ENCODE peak calls at places on chromosomes 4 and X, in eight cellular contexts. Y is breast epithelium, G is suprapubic skin, H is colonic mucosa, K is A549, Q is ovary, P is keratinocyte, V is mesenchymal stem cell. D is an unnamed sample. For H3K4me1, the result is how much of the 10 kb centered on the place peaks cover.

GRCh38 chrX:1629244-1629643 is 14.4 kb downstream of the ASMT start:
- DNase-seq in Y (no peak), G (no peak), H (no peak), K (no peak), Q (no peak), P (no peak), V (no peak), D (no peak)

GRCh38 chr4:8260656-8261111 is 8.9 kb upstream of the HTRA3 start:
- DNase-seq in Y (no peak), G (no peak), H (no peak), K (no peak), Q (peak), P (no peak), V (peak), D (peak)

GRCh38 chr4:170687751-170688150 is 598.0 kb upstream of the AADAT start:
- DNase-seq in Y (no peak), G (no peak), H (no peak), K (no peak), Q (no peak), P (no peak), V (no peak), D (no peak)

GRCh38 chrX:47361538-47362511 is 8.6 kb upstream of the ZNF157 start:
- DNase-seq in Y (no peak), G (no peak), H (peak), K (peak), Q (peak), P (no peak), V (peak), D (peak)

GRCh38 chrX:109622270-109622669 is 2.7 kb downstream of the KCNE5 start:
- DNase-seq in Y (no peak), G (no peak), H (no peak), K (no peak), Q (no peak), P (no peak), V (no peak), D (no peak)

GRCh38 chr4:2799444-2799911 is 6.6 kb downstream of the SH3BP2 start:
- DNase-seq in Y (no peak), G (peak), H (peak), K (no peak), Q (peak), P (no peak), V (no peak), D (no peak)

GRCh38 chr4:123593655-123594054 is 197.1 kb downstream of the SPRY1 start:
- DNase-seq in Y (no peak), G (no peak), H (no peak), K (no peak), Q (no peak), P (no peak), V (no peak), D (no peak)

GRCh38 chr4:41092128-41092527 is 122.2 kb downstream of the APBB2 start:
- DNase-seq in Y (no peak), G (no peak), H (no peak), K (no peak), Q (no peak), P (no peak), V (no peak), D (no peak)

GRCh38 chr4:21507439-21507838 is 441.1 kb downstream of the KCNIP4 start:
- DNase-seq in Y (no peak), G (no peak), H (no peak), K (no peak), Q (no peak), P (no peak), V (peak), D (no peak)

GRCh38 chr4:1031956-1032795 is 20.8 kb downstream of the FGFRL1 start:
- DNase-seq in Y (no peak), G (no peak), H (no peak), K (peak), Q (peak), P (no peak), V (no peak), D (no peak)

GRCh38 chr4:168920438-168921081 is 89.5 kb downstream of the CBR4 start:
- DNase-seq in Y (no peak), G (no peak), H (no peak), K (no peak), Q (no peak), P (no peak), V (no peak), D (no peak)

GRCh38 chr4:40316333-40316781 is 18.8 kb upstream of the CHRNA9 start:
- DNase-seq in Y (no peak), G (no peak), H (no peak), K (no peak), Q (no peak), P (peak), V (peak), D (no peak)

GRCh38 chr4:101014417-101014816 is 332.9 kb downstream of the PPP3CA start:
- DNase-seq in Y (no peak), G (no peak), H (no peak), K (no peak), Q (no peak), P (no peak), V (no peak), D (no peak)

GRCh38 chrX:120419465-120419864 is 49.6 kb downstream of the LAMP2 start:
- DNase-seq in Y (no peak), G (no peak), H (no peak), K (no peak), Q (no peak), P (no peak), V (no peak), D (no peak)

GRCh38 chr4:183601381-183601780 is 57.6 kb downstream of the RWDD4 start:
- DNase-seq in Y (no peak), G (no peak), H (no peak), K (no peak), Q (no peak), P (no peak), V (no peak), D (no peak)

GRCh38 chr4:24736066-24736465 is 59.3 kb upstream of the SOD3 start:
- DNase-seq in Y (no peak), G (no peak), H (peak), K (no peak), Q (no peak), P (no peak), V (peak), D (no peak)

GRCh38 chrX:49919617-49920016 is 2.8 kb upstream of the CLCN5 start:
- DNase-seq in Y (no peak), G (no peak), H (peak), K (peak), Q (peak), P (no peak), V (peak), D (peak)

GRCh38 chr4:7365472-7366179 is 69.1 kb downstream of the PSAPL1 start:
- DNase-seq in Y (no peak), G (no peak), H (no peak), K (no peak), Q (no peak), P (no peak), V (no peak), D (no peak)

GRCh38 chr4:7987148-7987989 is 47.7 kb upstream of the AFAP1 start:
- DNase-seq in Y (peak), G (no peak), H (peak), K (peak), Q (peak), P (no peak), V (peak), D (peak)

GRCh38 chrX:120638619-120639018 is 8.8 kb upstream of the C1GALT1C1 start:
- DNase-seq in Y (no peak), G (no peak), H (no peak), K (no peak), Q (no peak), P (no peak), V (no peak), D (no peak)

GRCh38 chr4:23779839-23780238 is 110.0 kb downstream of the PPARGC1A start:
- DNase-seq in Y (no peak), G (no peak), H (no peak), K (no peak), Q (no peak), P (no peak), V (no peak), D (no peak)

GRCh38 chr4:89788243-89789072 is 48.5 kb downstream of the SNCA start:
- DNase-seq in Y (no peak), G (no peak), H (no peak), K (no peak), Q (peak), P (no peak), V (peak), D (peak)

GRCh38 chr4:1772869-1773538 is 20.1 kb upstream of the FGFR3 start:
- DNase-seq in Y (no peak), G (no peak), H (no peak), K (no peak), Q (no peak), P (no peak), V (no peak), D (no peak)

GRCh38 chr4:129335263-129335662 is 239.3 kb downstream of the C4orf33 start:
- DNase-seq in Y (no peak), G (no peak), H (no peak), K (no peak), Q (no peak), P (no peak), V (no peak), D (no peak)

GRCh38 chr4:171813195-171813955 is at the start of gene GALNTL6:
- DNase-seq in Y (no peak), G (no peak), H (no peak), K (no peak), Q (no peak), P (no peak), V (peak), D (peak)

GRCh38 chr4:98601719-98602118 is 56.7 kb downstream of the TSPAN5 start:
- DNase-seq in Y (no peak), G (no peak), H (no peak), K (no peak), Q (no peak), P (no peak), V (no peak), D (no peak)

GRCh38 chr4:134787315-134787714 is 585.7 kb upstream of the PABPC4L start:
- DNase-seq in Y (no peak), G (no peak), H (no peak), K (no peak), Q (no peak), P (no peak), V (no peak), D (no peak)

GRCh38 chr4:133969202-133969873 is 232.3 kb downstream of the PABPC4L start:
- DNase-seq in Y (no peak), G (no peak), H (no peak), K (no peak), Q (no peak), P (no peak), V (peak), D (peak)

GRCh38 chr4:105765690-105766407 is 57.3 kb downstream of the GSTCD start:
- DNase-seq in Y (no peak), G (no peak), H (no peak), K (peak), Q (no peak), P (peak), V (peak), D (no peak)

GRCh38 chr4:145234086-145234694 is 53.8 kb upstream of the OTUD4 start:
- DNase-seq in Y (no peak), G (no peak), H (peak), K (peak), Q (no peak), P (peak), V (peak), D (peak)

GRCh38 chrX:138748480-138748879 is 37.0 kb upstream of the FGF13 start:
- DNase-seq in Y (no peak), G (no peak), H (no peak), K (no peak), Q (no peak), P (no peak), V (no peak), D (no peak)

GRCh38 chrX:40062525-40063193 is 35.1 kb downstream of the BCOR start:
- DNase-seq in Y (no peak), G (no peak), H (no peak), K (no peak), Q (no peak), P (no peak), V (no peak), D (peak)

DNA sequence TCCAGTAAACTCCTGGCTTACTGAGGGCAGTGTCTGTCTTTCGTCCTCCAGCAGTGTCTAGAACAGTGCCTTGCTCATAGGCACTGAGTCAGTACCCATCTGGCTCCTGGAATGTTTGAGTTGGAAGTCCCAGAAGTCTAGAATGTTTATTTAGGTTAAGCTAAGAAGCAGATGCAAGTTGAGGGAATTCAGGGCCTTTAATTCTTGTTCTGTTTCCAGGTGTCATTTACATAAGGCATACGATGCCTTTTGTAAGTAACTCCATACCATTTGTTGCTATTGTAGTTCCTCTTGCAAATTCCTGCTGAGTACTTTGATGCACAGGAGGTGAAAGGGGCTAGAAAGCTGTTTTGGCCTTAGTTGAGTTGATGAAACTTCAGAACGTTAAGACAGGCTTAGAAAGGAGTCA is 22.2 kb downstream of the ARHGAP10 start:
- DNase-seq in Y (no peak), G (no peak), H (no peak), K (peak), Q (no peak), P (no peak), V (peak), D (no peak)
- H3K4me1 ChIP-seq in Y (under half), G (under half), H (under half), K (under half), Q (under half), P (under half), V (under half), D (under half)

GRCh38 chrX:15322472-15322871 is 7.0 kb upstream of the ASB11 start:
- DNase-seq in Y (no peak), G (no peak), H (no peak), K (no peak), Q (no peak), P (no peak), V (no peak), D (no peak)

GRCh38 chrX:15328821-15329220 is 6.5 kb downstream of the PIGA start:
- DNase-seq in Y (no peak), G (no peak), H (no peak), K (no peak), Q (no peak), P (no peak), V (no peak), D (no peak)

DNA sequence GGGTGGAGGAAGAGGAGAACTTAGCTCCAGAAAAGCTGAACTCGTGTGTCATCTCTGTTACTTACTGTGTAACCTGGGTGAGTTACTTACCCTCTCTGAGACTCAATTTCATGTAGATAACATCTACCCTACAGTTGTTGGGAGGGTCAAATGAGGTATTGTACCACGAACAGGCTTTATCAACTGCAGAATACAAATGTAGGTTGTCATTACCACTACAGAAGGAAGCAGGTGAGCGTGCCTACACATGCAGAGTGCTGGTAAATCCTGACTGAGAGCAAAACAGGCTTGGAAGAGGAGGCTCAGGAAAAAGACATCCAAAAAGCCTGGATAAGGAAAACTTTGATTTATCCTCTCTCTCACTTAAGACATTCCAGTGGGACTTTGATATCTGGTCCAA is 7.2 kb downstream of the PIGA start:
- DNase-seq in Y (no peak), G (no peak), H (no peak), K (no peak), Q (no peak), P (no peak), V (no peak), D (no peak)
- H3K4me1 ChIP-seq in Y (under half), G (under half), H (under half), K (under half), Q (under half), P (under half), V (under half), D (under half)

GRCh38 chr4:158799856-158800255 is 31.0 kb downstream of the FNIP2 start:
- DNase-seq in Y (no peak), G (no peak), H (no peak), K (no peak), Q (no peak), P (no peak), V (no peak), D (no peak)

GRCh38 chr4:158801066-158801465 is 32.2 kb downstream of the FNIP2 start:
- DNase-seq in Y (no peak), G (no peak), H (no peak), K (no peak), Q (no peak), P (no peak), V (no peak), D (no peak)

GRCh38 chr4:158796370-158797140 is 27.7 kb downstream of the FNIP2 start:
- DNase-seq in Y (no peak), G (no peak), H (no peak), K (no peak), Q (no peak), P (no peak), V (no peak), D (no peak)

GRCh38 chr4:158799013-158799770 is 30.4 kb downstream of the FNIP2 start:
- DNase-seq in Y (no peak), G (no peak), H (no peak), K (no peak), Q (no peak), P (no peak), V (no peak), D (no peak)

DNA sequence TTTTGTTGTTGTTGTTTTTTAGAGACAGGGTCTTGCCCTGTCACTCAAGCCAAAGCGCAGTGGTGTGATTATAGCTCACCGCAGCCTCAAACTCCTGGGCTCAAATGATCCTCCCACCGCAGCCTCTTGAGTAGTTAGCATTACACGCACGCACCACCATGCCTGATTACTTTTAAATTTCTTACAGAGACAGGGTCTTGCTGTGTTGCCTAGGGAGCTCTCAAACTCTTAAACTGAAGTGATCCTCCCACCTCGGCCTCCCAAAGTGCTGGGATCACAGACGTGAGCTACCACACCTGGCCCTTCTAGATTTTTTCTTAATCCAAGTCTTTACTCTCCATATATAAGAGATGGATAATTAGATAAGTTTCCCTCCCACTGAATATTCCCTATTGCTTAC is 29.2 kb downstream of the FNIP2 start:
- DNase-seq in Y (no peak), G (no peak), H (no peak), K (no peak), Q (no peak), P (no peak), V (no peak), D (no peak)
- H3K4me1 ChIP-seq in Y (under half), G (under half), H (under half), K (under half), Q (under half), P (under half), V (under half), D (under half)

GRCh38 chr4:88010921-88011320 is 3.5 kb downstream of the PKD2 start:
- DNase-seq in Y (no peak), G (no peak), H (no peak), K (no peak), Q (no peak), P (no peak), V (no peak), D (no peak)
- H3K4me1 ChIP-seq in Y (under half), G (under half), H (under half), K (half or more), Q (under half), P (under half), V (under half), D (under half)

GRCh38 chr4:78561677-78562076 is 10.1 kb downstream of the ANXA3 start:
- DNase-seq in Y (no peak), G (no peak), H (no peak), K (no peak), Q (no peak), P (no peak), V (no peak), D (no peak)

GRCh38 chr4:78557841-78558240 is 6.3 kb downstream of the ANXA3 start:
- DNase-seq in Y (no peak), G (no peak), H (no peak), K (no peak), Q (no peak), P (no peak), V (no peak), D (no peak)

GRCh38 chr4:78560296-78560963 is 8.9 kb downstream of the ANXA3 start:
- DNase-seq in Y (no peak), G (no peak), H (no peak), K (no peak), Q (no peak), P (no peak), V (peak), D (no peak)

GRCh38 chr4:78556655-78557054 is 5.1 kb downstream of the ANXA3 start:
- DNase-seq in Y (no peak), G (no peak), H (no peak), K (no peak), Q (no peak), P (no peak), V (no peak), D (no peak)

DNA sequence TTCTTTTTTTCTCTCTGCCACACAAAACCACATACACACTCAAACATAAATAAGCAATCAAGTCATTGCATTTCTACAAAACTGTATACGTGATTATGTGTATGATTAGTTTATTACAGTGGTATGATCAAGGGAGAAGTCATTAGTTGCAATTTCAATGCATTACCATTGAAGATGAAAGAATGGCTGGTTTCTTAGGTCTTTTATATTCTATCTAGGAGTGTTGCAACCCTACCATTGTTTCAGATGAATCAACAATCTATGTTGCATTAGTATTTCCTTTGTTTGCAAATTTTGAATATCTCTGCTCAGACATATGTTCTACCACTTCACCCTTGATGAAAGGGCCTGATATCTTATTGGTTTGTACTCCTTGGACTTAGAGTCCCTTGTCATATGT is 6.9 kb downstream of the ANXA3 start:
- DNase-seq in Y (no peak), G (no peak), H (no peak), K (no peak), Q (no peak), P (no peak), V (no peak), D (no peak)
- H3K4me1 ChIP-seq in Y (under half), G (under half), H (under half), K (half or more), Q (under half), P (half or more), V (under half), D (under half)

GRCh38 chr4:140349816-140350215 is 23.6 kb upstream of the SCOC start:
- DNase-seq in Y (no peak), G (no peak), H (no peak), K (no peak), Q (no peak), P (no peak), V (no peak), D (no peak)

GRCh38 chr4:140355288-140355687 is 18.2 kb upstream of the SCOC start:
- DNase-seq in Y (no peak), G (no peak), H (no peak), K (no peak), Q (no peak), P (no peak), V (no peak), D (no peak)

GRCh38 chr4:140346136-140346535 is 27.3 kb upstream of the SCOC start:
- DNase-seq in Y (no peak), G (no peak), H (no peak), K (no peak), Q (no peak), P (no peak), V (no peak), D (no peak)

GRCh38 chr4:140353836-140354235 is 19.6 kb upstream of the SCOC start:
- DNase-seq in Y (no peak), G (no peak), H (no peak), K (no peak), Q (no peak), P (no peak), V (no peak), D (no peak)

GRCh38 chr4:140351778-140352177 is 21.7 kb upstream of the SCOC start:
- DNase-seq in Y (no peak), G (no peak), H (no peak), K (no peak), Q (no peak), P (no peak), V (no peak), D (no peak)
- H3K4me1 ChIP-seq in Y (under half), G (under half), H (under half), K (under half), Q (under half), P (under half), V (under half), D (under half)

GRCh38 chrX:107676559-107677378 is 48.5 kb downstream of the PRPS1 start:
- DNase-seq in Y (peak), G (peak), H (peak), K (peak), Q (peak), P (no peak), V (peak), D (peak)

GRCh38 chrX:107674480-107675364 is 46.4 kb downstream of the PRPS1 start:
- DNase-seq in Y (peak), G (peak), H (peak), K (no peak), Q (peak), P (no peak), V (peak), D (peak)

GRCh38 chrX:107673933-107674479 is 45.7 kb downstream of the PRPS1 start:
- DNase-seq in Y (peak), G (peak), H (peak), K (no peak), Q (peak), P (no peak), V (peak), D (peak)

GRCh38 chrX:107675823-107676555 is 47.7 kb downstream of the PRPS1 start:
- DNase-seq in Y (no peak), G (no peak), H (no peak), K (no peak), Q (no peak), P (no peak), V (peak), D (no peak)

GRCh38 chrX:107675365-107675654 is 47.0 kb downstream of the PRPS1 start:
- DNase-seq in Y (no peak), G (no peak), H (no peak), K (no peak), Q (no peak), P (no peak), V (no peak), D (no peak)
- H3K4me1 ChIP-seq in Y (under half), G (under half), H (under half), K (under half), Q (under half), P (under half), V (under half), D (under half)